ENCODE peak calls at places on chromosomes 3 and 15, in six cellular contexts. P is transverse colon, L is SJSA1, X is HepG2, H is cardiac fibroblast, U is adipocyte. Z is an unnamed sample.

GRCh38 chr3:155034786-155035185 is 45.3 kb upstream of the MME start:
- DNase-seq in P (no peak), L (no peak), X (no peak), H (no peak), U (peak; percentile 71), Z (no peak)

GRCh38 chr3:108818404-108818803 is 4.2 kb upstream of the TRAT1 start:
- DNase-seq in P (peak; percentile 47), L (no peak), X (peak; percentile 3), H (peak; percentile 1), U (no peak), Z (no peak)

GRCh38 chr3:29436612-29437313 is 155.9 kb downstream of the RBMS3 start:
- DNase-seq in P (no peak), L (no peak), X (no peak), H (no peak), U (peak; percentile 38), Z (no peak)

GRCh38 chr3:37308247-37308646 is 133.9 kb upstream of the LRRFIP2 start:
- DNase-seq in P (no peak), L (peak; percentile 2), X (peak; percentile 7), H (peak; percentile 47), U (peak; percentile 73), Z (no peak)

GRCh38 chr3:146277953-146278631 is 27.2 kb upstream of the PLSCR4 start:
- DNase-seq in P (no peak), L (peak; percentile 5), X (peak; percentile 4), H (peak; percentile 96), U (peak; percentile 96), Z (peak; percentile 87)

GRCh38 chr3:54358969-54359648 is 236.8 kb downstream of the CACNA2D3 start:
- DNase-seq in P (no peak), L (no peak), X (no peak), H (no peak), U (no peak), Z (no peak)

GRCh38 chr15:97235285-97235985 is 725.1 kb upstream of the ARRDC4 start:
- DNase-seq in P (peak; percentile 46), L (peak; percentile 4), X (peak; percentile 30), H (peak; percentile 71), U (peak; percentile 74), Z (no peak)

GRCh38 chr3:114447950-114448479 is 154.2 kb downstream of the TIGIT start:
- DNase-seq in P (no peak), L (no peak), X (no peak), H (no peak), U (no peak), Z (no peak)

GRCh38 chr15:64112904-64113303 is 17.1 kb downstream of the SNX1 start:
- DNase-seq in P (no peak), L (no peak), X (no peak), H (peak; percentile 84), U (peak; percentile 78), Z (no peak)

GRCh38 chr15:63372018-63372705 is 9.5 kb downstream of the CA12 start:
- DNase-seq in P (no peak), L (peak; percentile 84), X (no peak), H (peak; percentile 99), U (peak; percentile 91), Z (peak; percentile 95)

GRCh38 chr15:90818251-90819210 is 49.9 kb upstream of the FURIN start:
- DNase-seq in P (no peak), L (no peak), X (peak; percentile 22), H (no peak), U (no peak), Z (peak; percentile 8)

GRCh38 chr3:135905058-135905724 is 60.3 kb upstream of the PPP2R3A start:
- DNase-seq in P (no peak), L (no peak), X (no peak), H (peak; percentile 40), U (peak; percentile 28), Z (no peak)

GRCh38 chr3:42682301-42683070 is 2.9 kb upstream of the KLHL40 start:
- DNase-seq in P (no peak), L (no peak), X (no peak), H (no peak), U (no peak), Z (no peak)

GRCh38 chr15:41022487-41023090 is 69.3 kb downstream of the CHAC1 start:
- DNase-seq in P (peak; percentile 20), L (peak; percentile 23), X (peak; percentile 28), H (peak; percentile 72), U (peak; percentile 84), Z (no peak)

GRCh38 chr3:169041677-169042171 is 621.8 kb downstream of the MECOM start:
- DNase-seq in P (no peak), L (peak; percentile 62), X (peak; percentile 12), H (peak; percentile 82), U (peak; percentile 82), Z (peak; percentile 39)

GRCh38 chr3:149291178-149291577 is 42.3 kb downstream of the TM4SF18 start:
- DNase-seq in P (no peak), L (no peak), X (peak; percentile 32), H (peak; percentile 41), U (no peak), Z (no peak)

GRCh38 chr3:138442433-138442832 is 8.0 kb downstream of the ESYT3 start:
- DNase-seq in P (no peak), L (peak; percentile 64), X (peak; percentile 59), H (peak; percentile 55), U (peak; percentile 32), Z (no peak)

GRCh38 chr3:188003188-188004171 is 150.5 kb upstream of the LPP start:
- DNase-seq in P (peak; percentile 43), L (no peak), X (peak; percentile 97), H (no peak), U (no peak), Z (no peak)

GRCh38 chr15:89401636-89402252 is 67.1 kb upstream of the POLG start:
- DNase-seq in P (no peak), L (peak; percentile 77), X (no peak), H (peak; percentile 67), U (peak; percentile 54), Z (peak; percentile 22)
- H3K4me3 ChIP-seq in P (no peak overlapping the region), L (peak overlapping the region; percentile 21), X (no peak overlapping the region), H (peak overlapping the region; percentile 14), U (no peak overlapping the region), Z (peak overlapping the region; percentile 9)

DNA sequence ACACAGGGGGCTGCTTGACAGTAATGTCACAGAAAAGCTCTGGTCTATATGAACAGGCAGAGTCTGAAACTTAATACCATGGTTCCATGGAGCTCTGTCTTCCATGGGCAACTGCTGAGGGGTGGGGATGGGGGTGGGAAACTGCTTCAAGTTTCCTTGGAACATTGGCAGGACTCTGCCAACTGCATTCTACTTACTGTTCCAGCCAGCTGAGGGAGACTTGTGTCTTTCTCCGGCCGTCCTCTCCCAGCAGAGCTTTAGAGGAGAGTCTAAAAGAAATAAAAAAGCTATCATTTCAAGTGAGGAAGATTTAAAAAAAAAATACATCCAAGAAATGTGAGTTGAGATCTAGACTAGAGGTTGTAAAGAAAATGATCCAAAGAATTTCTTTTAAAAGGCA is 348.8 kb downstream of the ZIC1 start:
- DNase-seq in P (no peak), L (no peak), X (no peak), H (no peak), U (no peak), Z (no peak)
- H3K4me3 ChIP-seq in P (no peak overlapping the region), L (no peak overlapping the region), X (no peak overlapping the region), H (no peak overlapping the region), U (no peak overlapping the region), Z (no peak overlapping the region)

GRCh38 chr3:125051205-125051604 is 4.6 kb downstream of the HEG1 start:
- DNase-seq in P (no peak), L (no peak), X (no peak), H (no peak), U (no peak), Z (no peak)
- H3K4me3 ChIP-seq in P (no peak overlapping the region), L (no peak overlapping the region), X (no peak overlapping the region), H (no peak overlapping the region), U (no peak overlapping the region), Z (no peak overlapping the region)

GRCh38 chr3:129116482-129116946 is 5.1 kb downstream of the RAB43 start:
- DNase-seq in P (no peak), L (no peak), X (peak; percentile 76), H (no peak), U (no peak), Z (no peak)
- H3K4me3 ChIP-seq in P (no peak overlapping the region), L (no peak overlapping the region), X (no peak overlapping the region), H (no peak overlapping the region), U (peak overlapping the region; percentile 41), Z (no peak overlapping the region)

DNA sequence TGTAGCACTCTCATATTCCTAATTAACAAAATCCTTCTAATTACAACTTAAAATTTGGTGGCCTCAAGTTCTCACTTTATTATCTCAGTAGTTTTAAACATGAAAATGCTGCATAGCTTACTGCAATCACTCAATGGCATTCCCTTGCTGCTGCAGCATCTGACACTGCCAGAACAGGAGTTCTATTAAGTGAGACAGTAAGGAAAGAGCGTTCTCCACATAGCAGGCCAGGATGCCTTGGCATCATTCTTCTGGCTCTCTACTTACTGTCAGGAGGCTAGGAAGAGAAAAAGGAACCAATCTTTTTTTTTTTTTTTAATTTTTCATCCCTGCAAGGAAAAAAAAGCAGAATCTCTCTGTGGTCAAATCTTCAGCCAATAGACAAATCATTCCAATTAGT is 3.2 kb downstream of the CNBP start:
- DNase-seq in P (no peak), L (no peak), X (no peak), H (no peak), U (peak; percentile 15), Z (no peak)
- H3K4me3 ChIP-seq in P (no peak overlapping the region), L (no peak overlapping the region), X (peak overlapping the region; percentile 28), H (no peak overlapping the region), U (peak overlapping the region; percentile 92), Z (peak overlapping the region; percentile 4)

DNA sequence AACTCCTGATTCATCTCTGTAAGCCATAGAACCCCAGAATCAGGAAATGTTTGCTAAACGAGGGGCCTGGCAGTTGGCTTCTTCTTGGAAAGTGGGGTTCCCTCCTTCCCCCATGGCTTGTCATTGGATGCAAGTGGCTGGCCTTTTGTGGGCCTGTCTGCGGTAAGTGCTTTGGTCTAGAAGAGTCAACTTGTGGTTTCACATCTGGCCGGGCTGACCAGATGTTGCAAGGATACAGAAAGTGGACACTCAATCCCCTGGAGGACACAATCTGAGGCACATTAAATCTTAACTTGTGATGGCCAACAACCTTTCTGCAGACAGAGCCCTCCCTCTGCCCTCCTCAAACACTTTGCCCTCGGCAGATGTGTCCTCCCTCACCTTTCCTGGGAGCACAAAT is 1.1 kb downstream of the FAH start:
- DNase-seq in P (no peak), L (no peak), X (no peak), H (peak; percentile 29), U (peak; percentile 37), Z (no peak)
- H3K4me3 ChIP-seq in P (no peak overlapping the region), L (peak overlapping the region; percentile 63), X (peak overlapping the region; percentile 78), H (peak overlapping the region; percentile 67), U (peak overlapping the region; percentile 89), Z (peak overlapping the region; percentile 68)

DNA sequence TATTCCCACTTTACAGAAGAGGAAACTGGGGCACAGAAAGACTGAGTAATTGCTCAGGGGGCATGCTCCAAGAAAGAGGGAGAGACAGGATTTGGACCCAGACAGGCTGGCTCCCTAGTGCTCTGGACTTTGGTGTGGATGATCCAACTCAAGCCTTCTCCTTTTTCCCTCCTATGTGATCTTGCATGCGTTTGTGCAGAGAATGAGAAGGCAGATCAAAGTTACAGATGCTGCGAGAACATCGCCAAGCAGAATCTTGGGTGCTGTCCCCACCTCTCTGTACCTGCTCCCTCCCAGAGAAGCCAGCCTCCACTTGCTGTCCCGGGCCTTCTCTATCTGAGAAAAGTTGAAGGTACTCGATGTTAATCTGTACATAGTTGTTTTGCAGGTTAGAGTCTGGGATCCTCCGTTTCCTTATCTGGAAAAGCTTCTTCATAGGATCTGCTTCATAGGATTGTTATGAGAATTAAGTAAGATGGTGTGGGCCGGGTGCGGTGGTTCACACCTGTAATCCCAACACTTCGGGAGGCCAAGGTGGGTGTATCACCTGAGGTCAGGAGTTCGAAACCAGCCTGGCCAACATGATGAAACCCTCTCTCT is 10.2 kb downstream of the GNB5 start:
- DNase-seq in P (no peak), L (no peak), X (no peak), H (no peak), U (no peak), Z (no peak)
- H3K4me3 ChIP-seq in P (no peak overlapping the region), L (no peak overlapping the region), X (peak overlapping the region; percentile 66), H (no peak overlapping the region), U (no peak overlapping the region), Z (no peak overlapping the region)

Z was measured in skeletal muscle cell.